ENCODE peak calls at places on chromosome 9, in eight cellular contexts. C, Z, I, S, K, E, R and T are unnamed samples.

GRCh38 chr9:35651964-35652828 is 1.5 kb upstream of the SIT1 start:
- DNase-seq in C (peak; percentile 82), Z (no peak), I (no peak), S (no peak), K (no peak), E (no peak), R (no peak), T (peak; percentile 9)

GRCh38 chr9:28056006-28056405 is 482.7 kb upstream of the C9orf72 start:
- DNase-seq in C (no peak), Z (no peak), I (no peak), S (no peak), K (no peak), E (no peak), R (no peak), T (no peak)

GRCh38 chr9:120235081-120235480 is 344.9 kb downstream of the CDK5RAP2 start:
- DNase-seq in C (no peak), Z (no peak), I (no peak), S (no peak), K (no peak), E (no peak), R (no peak), T (no peak)

GRCh38 chr9:28774433-28775029 is 1201.2 kb upstream of the C9orf72 start:
- DNase-seq in C (peak; percentile 54), Z (no peak), I (peak; percentile 22), S (no peak), K (no peak), E (no peak), R (no peak), T (no peak)

GRCh38 chr9:14212697-14213420 is 101.1 kb downstream of the NFIB start:
- DNase-seq in C (no peak), Z (no peak), I (no peak), S (no peak), K (no peak), E (no peak), R (no peak), T (no peak)

GRCh38 chr9:77977210-77977611 is 54.4 kb downstream of the GNAQ start:
- DNase-seq in C (peak; percentile 78), Z (peak; percentile 61), I (peak; percentile 53), S (peak; percentile 62), K (peak; percentile 50), E (peak; percentile 66), R (peak; percentile 66), T (no peak)

GRCh38 chr9:121217609-121218292 is 16.1 kb upstream of the RAB14 start:
- DNase-seq in C (no peak), Z (no peak), I (peak; percentile 80), S (no peak), K (no peak), E (no peak), R (no peak), T (no peak)

GRCh38 chr9:98101868-98102273 is 17.2 kb downstream of the TRIM14 start:
- DNase-seq in C (no peak), Z (no peak), I (peak; percentile 98), S (no peak), K (no peak), E (peak; percentile 45), R (no peak), T (no peak)

GRCh38 chr9:130932220-130933069 is 6.6 kb downstream of the FIBCD1 start:
- DNase-seq in C (no peak), Z (no peak), I (peak; percentile 16), S (peak; percentile 89), K (peak; percentile 35), E (no peak), R (peak; percentile 79), T (no peak)

GRCh38 chr9:6630502-6631206 is 14.9 kb downstream of the GLDC start:
- DNase-seq in C (no peak), Z (no peak), I (peak; percentile 87), S (no peak), K (no peak), E (no peak), R (no peak), T (no peak)

GRCh38 chr9:93952784-93953491 is 2.2 kb downstream of the BARX1 start:
- DNase-seq in C (no peak), Z (no peak), I (no peak), S (no peak), K (no peak), E (no peak), R (no peak), T (peak; percentile 87)
- TF ChIP-seq CTCF in C (no peak), Z (no peak), I (no peak), S (no peak), K (no peak), E (no peak), R (no peak), T (no peak)

DNA sequence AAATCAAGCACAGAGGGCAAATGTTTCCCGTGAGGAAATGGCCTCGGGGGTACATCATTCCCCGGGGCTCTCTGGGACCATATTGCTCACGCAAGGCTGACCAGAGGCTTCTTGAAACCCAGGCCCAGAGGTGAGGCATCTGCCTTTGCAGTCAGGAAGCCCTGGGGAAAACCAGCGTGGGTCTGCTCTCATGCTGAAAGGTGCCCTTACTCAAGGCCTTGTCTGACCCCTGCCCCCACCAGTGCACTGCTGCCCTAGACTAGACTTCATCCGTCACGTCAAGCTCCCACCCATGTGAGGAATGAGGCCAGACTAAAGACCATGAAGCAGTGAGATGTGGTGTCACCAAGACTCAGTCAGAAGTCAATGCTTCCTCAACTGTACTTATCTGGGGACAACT is 66.1 kb downstream of the PAX5 start:
- DNase-seq in C (no peak), Z (no peak), I (peak; percentile 41), S (no peak), K (no peak), E (no peak), R (no peak), T (no peak)
- TF ChIP-seq CTCF in C (no peak), Z (no peak), I (no peak), S (no peak), K (no peak), E (no peak), R (no peak), T (no peak)

GRCh38 chr9:90802534-90802933 is 915 bp downstream of the SYK start:
- DNase-seq in C (no peak), Z (no peak), I (no peak), S (no peak), K (no peak), E (no peak), R (no peak), T (no peak)

GRCh38 chr9:90801175-90801506 is 478 bp upstream of the SYK start:
- DNase-seq in C (no peak), Z (no peak), I (no peak), S (no peak), K (no peak), E (no peak), R (no peak), T (no peak)

GRCh38 chr9:90799271-90799860 is 2.3 kb upstream of the SYK start:
- DNase-seq in C (no peak), Z (no peak), I (no peak), S (no peak), K (no peak), E (no peak), R (no peak), T (no peak)

GRCh38 chr9:90803860-90804593 is 2.4 kb downstream of the SYK start:
- DNase-seq in C (no peak), Z (no peak), I (no peak), S (no peak), K (no peak), E (no peak), R (no peak), T (no peak)

GRCh38 chr9:90801507-90802289 is at the start of gene SYK:
- DNase-seq in C (peak; percentile 21), Z (no peak), I (peak; percentile 54), S (peak; percentile 77), K (peak; percentile 70), E (peak; percentile 79), R (peak; percentile 11), T (no peak)
- TF ChIP-seq CTCF in C (no peak), Z (no peak), I (no peak), S (no peak), K (no peak), E (no peak), R (no peak), T (no peak)

DNA sequence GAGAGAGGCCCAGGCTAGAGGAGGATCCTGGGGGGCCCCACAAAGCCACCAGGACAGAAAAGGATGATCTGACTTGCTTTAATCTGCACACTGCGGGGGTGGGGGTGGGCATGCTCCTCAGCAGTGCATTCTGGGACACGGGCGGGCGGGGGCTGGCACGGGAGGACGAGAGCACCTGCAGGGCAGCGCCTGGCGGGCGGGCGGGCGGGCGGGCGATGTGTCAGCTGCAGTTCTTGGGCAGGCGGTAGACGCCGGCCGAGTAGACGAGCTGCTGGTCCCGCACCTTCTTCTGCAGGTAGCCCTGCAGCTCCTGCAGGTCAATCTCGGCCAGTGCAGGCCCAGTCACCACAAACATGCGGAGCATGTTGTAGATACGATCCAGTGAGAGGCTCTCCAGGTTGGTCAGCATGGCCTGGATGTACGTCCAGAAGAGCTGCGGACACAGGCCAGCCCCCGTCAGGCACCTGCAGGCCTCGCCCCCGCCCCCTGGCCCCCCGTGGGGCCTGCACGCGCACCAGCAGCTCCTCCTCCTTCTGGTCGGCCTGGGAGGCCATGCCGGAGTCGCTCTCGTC is 3.0 kb upstream of the TMEM210 start:
- DNase-seq in C (no peak), Z (no peak), I (peak; percentile 26), S (no peak), K (no peak), E (no peak), R (no peak), T (no peak)
- TF ChIP-seq CTCF in C (no peak), Z (no peak), I (no peak), S (no peak), K (no peak), E (no peak), R (no peak), T (no peak)

DNA sequence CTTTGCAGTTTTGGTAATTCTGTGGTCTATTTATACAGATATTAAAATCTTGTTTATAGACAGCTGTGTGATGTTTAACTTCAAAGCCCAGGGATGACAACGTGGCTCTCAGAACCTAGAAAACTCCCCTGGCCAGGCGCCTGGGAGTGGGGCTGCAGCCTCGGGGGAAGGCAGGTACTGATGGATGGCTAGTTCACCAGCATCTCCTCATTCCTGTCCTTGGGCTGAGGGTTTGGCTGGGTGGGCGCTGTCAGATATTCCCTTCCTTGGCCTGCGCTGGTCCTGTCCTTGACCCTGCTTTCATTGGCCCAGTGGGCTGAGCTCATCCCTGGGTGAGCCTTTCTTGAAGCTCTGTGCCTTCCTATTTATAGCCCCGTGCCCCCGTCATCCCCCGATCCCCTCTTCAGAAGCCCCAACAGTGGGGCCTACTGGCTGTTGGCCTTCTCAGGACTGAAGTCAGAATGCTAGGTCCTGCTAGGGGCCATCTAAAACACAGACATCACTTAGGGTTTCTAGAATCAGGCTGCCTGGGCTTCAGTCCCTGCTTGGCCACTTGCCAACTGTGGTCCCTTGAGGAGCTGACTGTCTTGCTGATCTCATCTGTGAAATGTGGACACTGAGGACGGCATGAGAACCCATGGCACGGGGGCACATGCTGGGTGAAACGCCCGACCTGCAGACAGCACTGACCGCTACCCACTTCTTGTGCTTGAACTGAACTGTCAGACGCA is 20.9 kb downstream of the SH3GLB2 start:
- DNase-seq in C (no peak), Z (no peak), I (no peak), S (peak; percentile 76), K (no peak), E (no peak), R (peak; percentile 53), T (no peak)
- TF ChIP-seq CTCF in C (no peak), Z (no peak), I (no peak), S (no peak), K (no peak), E (no peak), R (peak; percentile 1), T (peak; percentile 57)

GRCh38 chr9:88773627-88774244 is 217.5 kb upstream of the S1PR3 start:
- DNase-seq in C (peak; percentile 54), Z (no peak), I (no peak), S (no peak), K (no peak), E (no peak), R (no peak), T (no peak)
- TF ChIP-seq CTCF in C (no peak), Z (no peak), I (no peak), S (no peak), K (no peak), E (no peak), R (no peak), T (peak; percentile 64)